ENCODE peak calls at places on chromosomes 11 and 22, in seven cellular contexts. One of them, this sample, is unnamed.

GRCh38 chr11:65977621-65978390 is 16.3 kb downstream of the SART1 start:
- DNase-seq in IMR-90: no peak
- DNase-seq in A549: no peak
- DNase-seq in GM12878: no peak
- DNase-seq in HCT116: no peak
- DNase-seq in K562: no peak
- DNase-seq in HepG2: no peak
- DNase-seq in this sample: no peak

GRCh38 chr22:28345304-28345703 is 334.3 kb downstream of the TTC28 start:
- DNase-seq in IMR-90: no peak
- DNase-seq in A549: no peak
- DNase-seq in GM12878: no peak
- DNase-seq in HCT116: no peak
- DNase-seq in K562: no peak
- DNase-seq in HepG2: no peak
- DNase-seq in this sample: no peak

GRCh38 chr11:78809931-78810481 is 235.3 kb upstream of the NARS2 start:
- DNase-seq in IMR-90: peak; percentile 91
- DNase-seq in A549: no peak
- DNase-seq in GM12878: no peak
- DNase-seq in HCT116: no peak
- DNase-seq in K562: no peak
- DNase-seq in HepG2: no peak
- DNase-seq in this sample: no peak

GRCh38 chr11:103358251-103358650 is 249.0 kb downstream of the DYNC2H1 start:
- DNase-seq in IMR-90: peak; percentile 71
- DNase-seq in A549: no peak
- DNase-seq in GM12878: no peak
- DNase-seq in HCT116: no peak
- DNase-seq in K562: no peak
- DNase-seq in HepG2: no peak
- DNase-seq in this sample: no peak

GRCh38 chr11:64566042-64566914 is 24.7 kb upstream of the SLC22A12 start:
- DNase-seq in IMR-90: peak; percentile 65
- DNase-seq in A549: peak; percentile 83
- DNase-seq in GM12878: no peak
- DNase-seq in HCT116: peak; percentile 92
- DNase-seq in K562: peak; percentile 66
- DNase-seq in HepG2: peak; percentile 99
- DNase-seq in this sample: no peak

GRCh38 chr11:12246169-12246568 is 131.2 kb upstream of the PARVA start:
- DNase-seq in IMR-90: no peak
- DNase-seq in A549: no peak
- DNase-seq in GM12878: no peak
- DNase-seq in HCT116: no peak
- DNase-seq in K562: no peak
- DNase-seq in HepG2: no peak
- DNase-seq in this sample: no peak

GRCh38 chr22:45994516-45995404 is 17.8 kb upstream of the WNT7B start:
- DNase-seq in IMR-90: peak; percentile 44
- DNase-seq in A549: peak; percentile 49
- DNase-seq in GM12878: no peak
- DNase-seq in HCT116: no peak
- DNase-seq in K562: peak; percentile 71
- DNase-seq in HepG2: no peak
- DNase-seq in this sample: no peak

GRCh38 chr11:34145847-34146381 is 40.5 kb downstream of the NAT10 start:
- DNase-seq in IMR-90: no peak
- DNase-seq in A549: no peak
- DNase-seq in GM12878: peak; percentile 50
- DNase-seq in HCT116: no peak
- DNase-seq in K562: no peak
- DNase-seq in HepG2: no peak
- DNase-seq in this sample: no peak

GRCh38 chr11:28887681-28888080 is 779.5 kb downstream of the METTL15 start:
- DNase-seq in IMR-90: no peak
- DNase-seq in A549: no peak
- DNase-seq in GM12878: no peak
- DNase-seq in HCT116: no peak
- DNase-seq in K562: no peak
- DNase-seq in HepG2: no peak
- DNase-seq in this sample: no peak

GRCh38 chr11:120130991-120131760 is 6.7 kb downstream of the TRIM29 start:
- DNase-seq in IMR-90: no peak
- DNase-seq in A549: no peak
- DNase-seq in GM12878: no peak
- DNase-seq in HCT116: no peak
- DNase-seq in K562: no peak
- DNase-seq in HepG2: no peak
- DNase-seq in this sample: peak; percentile 32

GRCh38 chr11:95736268-95737208 is 53.0 kb downstream of the FAM76B start:
- DNase-seq in IMR-90: no peak
- DNase-seq in A549: no peak
- DNase-seq in GM12878: no peak
- DNase-seq in HCT116: no peak
- DNase-seq in K562: no peak
- DNase-seq in HepG2: no peak
- DNase-seq in this sample: no peak

GRCh38 chr22:49502126-49502826 is 325.4 kb downstream of the BRD1 start:
- DNase-seq in IMR-90: no peak
- DNase-seq in A549: peak; percentile 53
- DNase-seq in GM12878: no peak
- DNase-seq in HCT116: peak; percentile 68
- DNase-seq in K562: no peak
- DNase-seq in HepG2: peak; percentile 19
- DNase-seq in this sample: no peak

GRCh38 chr11:28628412-28628811 is 520.2 kb downstream of the METTL15 start:
- DNase-seq in IMR-90: no peak
- DNase-seq in A549: no peak
- DNase-seq in GM12878: no peak
- DNase-seq in HCT116: no peak
- DNase-seq in K562: no peak
- DNase-seq in HepG2: no peak
- DNase-seq in this sample: no peak

GRCh38 chr22:29385748-29386147 is 2.6 kb downstream of the AP1B1 start:
- DNase-seq in IMR-90: no peak
- DNase-seq in A549: no peak
- DNase-seq in GM12878: peak; percentile 64
- DNase-seq in HCT116: no peak
- DNase-seq in K562: no peak
- DNase-seq in HepG2: no peak
- DNase-seq in this sample: no peak

GRCh38 chr22:43014062-43014875 is 680 bp downstream of the PACSIN2 start:
- DNase-seq in IMR-90: no peak
- DNase-seq in A549: no peak
- DNase-seq in GM12878: no peak
- DNase-seq in HCT116: no peak
- DNase-seq in K562: peak; percentile 48
- DNase-seq in HepG2: peak; percentile 32
- DNase-seq in this sample: no peak

DNA sequence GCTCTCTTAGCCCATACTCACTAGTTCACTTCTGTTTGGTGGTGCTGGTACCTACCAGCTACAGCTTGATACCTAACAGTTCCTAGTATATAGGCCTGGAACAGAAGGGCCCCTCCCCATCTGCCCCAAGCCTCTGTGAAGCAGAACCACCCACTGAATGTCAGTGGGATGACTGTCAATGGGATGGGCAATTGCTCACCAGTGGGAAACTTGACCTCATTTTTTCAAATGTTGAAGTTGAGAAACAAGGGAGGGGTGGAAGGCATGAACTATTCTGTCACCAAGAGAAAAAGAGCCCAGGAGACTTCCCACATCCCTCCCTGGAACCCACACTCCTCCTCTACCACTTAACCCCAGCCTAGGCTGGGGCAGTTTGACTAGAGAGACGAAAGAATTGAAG is at the start of gene NLRP10:
- DNase-seq in IMR-90: peak; percentile 95
- DNase-seq in A549: no peak
- DNase-seq in GM12878: no peak
- DNase-seq in HCT116: no peak
- DNase-seq in K562: no peak
- DNase-seq in HepG2: no peak
- DNase-seq in this sample: no peak
- TF ChIP-seq CEBPB in IMR-90: peak; percentile 86
- TF ChIP-seq CEBPB in A549: no peak
- TF ChIP-seq CEBPB in GM12878: no peak
- TF ChIP-seq CEBPB in HCT116: no peak
- TF ChIP-seq CEBPB in K562: no peak
- TF ChIP-seq CEBPB in HepG2: no peak
- TF ChIP-seq CEBPB in this sample: no peak

GRCh38 chr11:85875505-85875904 is 20.3 kb downstream of the CCDC83 start:
- DNase-seq in IMR-90: peak; percentile 83
- DNase-seq in A549: peak; percentile 56
- DNase-seq in GM12878: no peak
- DNase-seq in HCT116: no peak
- DNase-seq in K562: no peak
- DNase-seq in HepG2: no peak
- DNase-seq in this sample: no peak
- TF ChIP-seq CEBPB in IMR-90: peak; percentile 52
- TF ChIP-seq CEBPB in A549: peak; percentile 36
- TF ChIP-seq CEBPB in GM12878: no peak
- TF ChIP-seq CEBPB in HCT116: no peak
- TF ChIP-seq CEBPB in K562: no peak
- TF ChIP-seq CEBPB in HepG2: no peak
- TF ChIP-seq CEBPB in this sample: no peak

DNA sequence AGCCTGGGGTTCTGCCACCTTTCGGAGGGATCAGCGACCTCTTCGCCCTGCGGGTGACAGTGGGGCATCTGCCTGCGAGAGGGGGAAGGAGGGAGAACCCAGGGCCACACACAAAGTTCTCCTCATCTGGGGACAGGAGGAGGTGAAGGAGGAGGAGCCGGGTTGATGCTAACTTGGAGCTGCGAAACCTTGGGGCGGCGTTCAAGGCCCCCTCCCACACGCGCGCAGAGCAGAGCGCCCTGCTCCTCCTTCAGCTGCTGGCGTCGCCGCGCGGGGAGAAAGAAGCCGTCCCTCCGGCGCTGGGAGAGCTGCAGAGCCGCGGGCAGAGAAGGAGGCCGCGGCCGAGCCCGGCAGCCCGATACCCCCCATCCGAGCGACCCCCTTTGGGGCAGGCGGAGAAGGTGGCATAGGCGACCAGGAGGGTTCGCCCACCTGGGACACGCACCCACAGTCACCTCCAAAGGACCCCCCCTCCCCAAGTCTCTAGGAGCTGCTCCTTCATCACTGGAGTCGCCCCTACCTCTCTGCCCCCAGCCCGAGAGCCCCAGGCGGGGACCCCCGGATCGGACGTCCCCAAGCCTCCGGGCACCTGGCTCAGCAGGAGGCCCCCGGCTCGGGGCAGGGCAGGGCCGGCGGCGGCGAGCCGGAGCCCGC is at the start of gene RASD2:
- DNase-seq in IMR-90: peak; percentile 19
- DNase-seq in A549: peak; percentile 57
- DNase-seq in GM12878: no peak
- DNase-seq in HCT116: no peak
- DNase-seq in K562: no peak
- DNase-seq in HepG2: no peak
- DNase-seq in this sample: peak; percentile 84
- TF ChIP-seq CEBPB in IMR-90: no peak
- TF ChIP-seq CEBPB in A549: no peak
- TF ChIP-seq CEBPB in GM12878: no peak
- TF ChIP-seq CEBPB in HCT116: no peak
- TF ChIP-seq CEBPB in K562: no peak
- TF ChIP-seq CEBPB in HepG2: no peak
- TF ChIP-seq CEBPB in this sample: no peak

GRCh38 chr22:32920032-32920628 is 118.6 kb downstream of the TIMP3 start:
- DNase-seq in IMR-90: peak; percentile 33
- DNase-seq in A549: no peak
- DNase-seq in GM12878: no peak
- DNase-seq in HCT116: no peak
- DNase-seq in K562: no peak
- DNase-seq in HepG2: no peak
- DNase-seq in this sample: no peak

GRCh38 chr22:32916025-32916424 is 114.5 kb downstream of the TIMP3 start:
- DNase-seq in IMR-90: no peak
- DNase-seq in A549: no peak
- DNase-seq in GM12878: no peak
- DNase-seq in HCT116: no peak
- DNase-seq in K562: no peak
- DNase-seq in HepG2: no peak
- DNase-seq in this sample: no peak

GRCh38 chr22:32919629-32920028 is 118.1 kb downstream of the TIMP3 start:
- DNase-seq in IMR-90: no peak
- DNase-seq in A549: no peak
- DNase-seq in GM12878: no peak
- DNase-seq in HCT116: no peak
- DNase-seq in K562: no peak
- DNase-seq in HepG2: no peak
- DNase-seq in this sample: no peak

GRCh38 chr22:32918741-32919140 is 117.2 kb downstream of the TIMP3 start:
- DNase-seq in IMR-90: no peak
- DNase-seq in A549: no peak
- DNase-seq in GM12878: no peak
- DNase-seq in HCT116: no peak
- DNase-seq in K562: no peak
- DNase-seq in HepG2: no peak
- DNase-seq in this sample: no peak

GRCh38 chr22:32917577-32918375 is 116.3 kb downstream of the TIMP3 start:
- DNase-seq in IMR-90: no peak
- DNase-seq in A549: no peak
- DNase-seq in GM12878: no peak
- DNase-seq in HCT116: no peak
- DNase-seq in K562: no peak
- DNase-seq in HepG2: no peak
- DNase-seq in this sample: no peak
- TF ChIP-seq CEBPB in IMR-90: no peak
- TF ChIP-seq CEBPB in A549: no peak
- TF ChIP-seq CEBPB in GM12878: no peak
- TF ChIP-seq CEBPB in HCT116: no peak
- TF ChIP-seq CEBPB in K562: no peak
- TF ChIP-seq CEBPB in HepG2: no peak
- TF ChIP-seq CEBPB in this sample: no peak

This sample was measured in H1.